ENCODE peak calls at places on chromosomes 4 and X, in six cellular contexts. F is H9, O is Karpas-422, M is HepG2, W is GM23248, B is neural progenitor cell. A is an unnamed sample.

GRCh38 chrX:70762285-70762684 is 146.2 kb downstream of the TEX11 start:
- DNase-seq in F (no peak), W (no peak), M (no peak), O (peak; percentile 44), B (peak; percentile 11), A (no peak)

GRCh38 chr4:127832585-127832984 is 48.1 kb upstream of the PLK4 start:
- DNase-seq in B (peak; percentile 7), M (no peak), F (no peak), W (no peak), O (peak; percentile 86), A (no peak)

GRCh38 chrX:125205918-125206665 is 113.6 kb upstream of the TEX13C start:
- DNase-seq in M (no peak), W (peak; percentile 4), O (no peak), B (peak; percentile 59), F (peak; percentile 66), A (no peak)

GRCh38 chr4:85127653-85128052 is 161.2 kb upstream of the WDFY3 start:
- DNase-seq in B (peak; percentile 88), O (peak; percentile 69), M (peak; percentile 34), W (peak; percentile 61), F (peak; percentile 88), A (peak; percentile 78)

GRCh38 chr4:145481942-145482208 is 222 bp downstream of the SMAD1 start:
- DNase-seq in B (no peak), W (no peak), O (no peak), M (no peak), F (no peak), A (no peak)

GRCh38 chrX:68415289-68415688 is 18.0 kb downstream of the OPHN1 start:
- DNase-seq in W (peak; percentile 32), O (no peak), F (no peak), B (no peak), M (no peak), A (no peak)

GRCh38 chrX:68692651-68693050 is 45.2 kb downstream of the STARD8 start:
- DNase-seq in F (no peak), B (no peak), M (no peak), O (no peak), W (peak; percentile 49), A (peak; percentile 59)

GRCh38 chr4:172099376-172099775 is 286.2 kb downstream of the GALNTL6 start:
- DNase-seq in M (no peak), W (no peak), F (no peak), B (no peak), O (no peak), A (no peak)

GRCh38 chr4:80685219-80685618 is 345.3 kb upstream of the BMP3 start:
- DNase-seq in B (no peak), O (no peak), W (no peak), M (no peak), F (no peak), A (no peak)

GRCh38 chr4:24158031-24158430 is 268.2 kb upstream of the PPARGC1A start:
- DNase-seq in W (no peak), F (no peak), O (no peak), M (no peak), B (no peak), A (no peak)

GRCh38 chr4:37699874-37700481 is 13.8 kb upstream of the RELL1 start:
- DNase-seq in O (no peak), W (no peak), M (no peak), B (no peak), F (no peak), A (no peak)

GRCh38 chr4:145936142-145937020 is 2.2 kb downstream of the ZNF827 start:
- DNase-seq in O (peak; percentile 95), B (peak; percentile 71), M (peak; percentile 40), F (peak; percentile 74), W (peak; percentile 85), A (peak; percentile 94)

GRCh38 chr4:153257151-153257620 is 52.9 kb downstream of the TRIM2 start:
- DNase-seq in M (no peak), B (peak; percentile 85), O (no peak), F (peak; percentile 77), W (peak; percentile 85), A (no peak)

GRCh38 chr4:129254126-129254525 is 158.2 kb downstream of the C4orf33 start:
- DNase-seq in O (no peak), F (no peak), B (no peak), M (no peak), W (no peak), A (no peak)

GRCh38 chr4:84995386-84995785 is 28.9 kb upstream of the WDFY3 start:
- DNase-seq in F (no peak), B (no peak), O (no peak), M (no peak), W (peak; percentile 5), A (no peak)

GRCh38 chr4:87092389-87093141 is 127.9 kb downstream of the KLHL8 start:
- DNase-seq in M (peak; percentile 62), W (peak; percentile 95), O (no peak), B (no peak), F (no peak), A (peak; percentile 80)

GRCh38 chrX:154719132-154719675 is 31.7 kb downstream of the GAB3 start:
- DNase-seq in M (no peak), O (peak; percentile 64), B (no peak), W (peak; percentile 72), F (no peak), A (peak; percentile 79)

GRCh38 chr4:89072921-89073320 is 15.9 kb upstream of the FAM13A start:
- DNase-seq in W (no peak), O (no peak), F (no peak), M (no peak), B (no peak), A (no peak)

GRCh38 chrX:70313503-70313902 is 23.6 kb downstream of the KIF4A start:
- DNase-seq in W (peak; percentile 28), F (no peak), M (no peak), O (no peak), B (no peak), A (no peak)

GRCh38 chr4:70818173-70818856 is 21.4 kb downstream of the GRSF1 start:
- DNase-seq in W (no peak), B (no peak), O (no peak), F (no peak), M (no peak), A (no peak)

GRCh38 chrX:275476-275966 is 5.7 kb upstream of the PLCXD1 start:
- DNase-seq in O (no peak), F (no peak), B (peak; percentile 45), M (no peak), W (no peak), A (peak; percentile 73)

GRCh38 chr4:104983615-104984179 is 163.0 kb upstream of the TET2 start:
- DNase-seq in M (no peak), O (no peak), B (no peak), F (no peak), W (no peak), A (no peak)

GRCh38 chr4:99054428-99054994 is 34.1 kb downstream of the ADH5 start:
- DNase-seq in F (no peak), M (no peak), W (no peak), B (no peak), O (no peak), A (no peak)

GRCh38 chrX:68867458-68868166 is 38.8 kb downstream of the EFNB1 start:
- DNase-seq in M (no peak), O (no peak), W (no peak), B (no peak), F (no peak), A (no peak)

GRCh38 chr4:152176627-152177214 is 359.2 kb downstream of the FBXW7 start:
- DNase-seq in M (no peak), F (no peak), O (no peak), W (no peak), B (no peak), A (no peak)

GRCh38 chr4:76200771-76201224 is 12.8 kb downstream of the SCARB2 start:
- DNase-seq in M (peak; percentile 77), O (no peak), B (no peak), F (no peak), W (no peak), A (no peak)

GRCh38 chr4:124322234-124322831 is 390.2 kb downstream of the ANKRD50 start:
- DNase-seq in M (peak; percentile 8), F (no peak), B (peak; percentile 29), W (peak; percentile 62), O (peak; percentile 78), A (no peak)

GRCh38 chr4:185469539-185470154 is 1.9 kb downstream of the CCDC110 start:
- DNase-seq in F (no peak), M (no peak), O (no peak), W (no peak), B (no peak), A (no peak)

GRCh38 chr4:184322328-184323025 is 104.8 kb upstream of the ENPP6 start:
- DNase-seq in W (no peak), M (no peak), O (no peak), B (no peak), F (no peak), A (no peak)
- H3K4me2 ChIP-seq in W (no peak overlapping the region), M (no peak overlapping the region), O (no peak overlapping the region), B (no peak overlapping the region), F (no peak overlapping the region), A (no peak overlapping the region)

GRCh38 chrX:40082447-40083119 is 15.2 kb downstream of the BCOR start:
- DNase-seq in W (peak; percentile 24), M (peak; percentile 68), B (no peak), F (no peak), O (no peak), A (peak; percentile 76)
- H4K20me1 ChIP-seq in W (no peaks in the 10 kb centered on the region), M (peaks cover 31% of the 10 kb centered on the region), B (peaks cover 98% of the 10 kb centered on the region), F (peaks cover 3% of the 10 kb centered on the region), O (peaks cover 69% of the 10 kb centered on the region), A (peaks cover 61% of the 10 kb centered on the region)

GRCh38 chrX:153667931-153668396 is 5.6 kb downstream of the PNCK start:
- DNase-seq in M (peak; percentile 51), F (peak; percentile 79), O (peak; percentile 94), B (peak; percentile 82), W (peak; percentile 72), A (peak; percentile 95)

GRCh38 chrX:153670748-153671588 is 2.6 kb downstream of the PNCK start:
- DNase-seq in O (no peak), B (no peak), F (no peak), W (no peak), M (no peak), A (peak; percentile 80)

GRCh38 chrX:153669901-153670731 is 3.5 kb downstream of the PNCK start:
- DNase-seq in B (no peak), M (no peak), W (no peak), O (no peak), F (no peak), A (peak; percentile 56)

GRCh38 chrX:153668423-153669173 is 5.0 kb downstream of the PNCK start:
- DNase-seq in W (no peak), O (no peak), B (no peak), F (no peak), M (no peak), A (peak; percentile 79)

GRCh38 chrX:153669174-153669890 is 4.3 kb downstream of the PNCK start:
- DNase-seq in W (peak; percentile 41), B (peak; percentile 62), M (no peak), O (peak; percentile 82), F (peak; percentile 61), A (peak; percentile 93)
- H2AFZ ChIP-seq in W (no peak overlapping the region), B (no peak overlapping the region), M (no peak overlapping the region), O (no peak overlapping the region), F (no peak overlapping the region), A (no peak overlapping the region)

GRCh38 chrX:152895724-152896420 is 2.0 kb upstream of the ZNF185 start:
- DNase-seq in W (peak; percentile 54), O (no peak), B (no peak), F (no peak), M (no peak), A (peak; percentile 73)
- H3K4me2 ChIP-seq in W (no peak overlapping the region), O (no peak overlapping the region), B (no peak overlapping the region), F (no peak overlapping the region), M (no peak overlapping the region), A (no peak overlapping the region)

GRCh38 chr4:102815981-102816380 is 11.4 kb downstream of the UBE2D3 start:
- DNase-seq in F (no peak), O (no peak), M (peak; percentile 66), W (peak; percentile 95), B (no peak), A (peak; percentile 78)
- H4K20me1 ChIP-seq in F (no peaks in the 10 kb centered on the region), O (peaks cover 88% of the 10 kb centered on the region), M (peaks cover 100% of the 10 kb centered on the region), W (peaks cover 62% of the 10 kb centered on the region), B (peaks cover 100% of the 10 kb centered on the region), A (peaks cover 90% of the 10 kb centered on the region)